ENCODE peak calls at places on chromosomes 16 and 17, in nine cellular contexts. R, Z, U, S, A, T, W, O and N are unnamed samples.
A peak's percentile ranks its signal among the peaks of the same experiment; 100 is the strongest.

GRCh38 chr16:82280867-82281266 is 110.8 kb upstream of the MPHOSPH6 start:
- DNase-seq in R (no peak), Z (no peak), U (no peak), S (no peak), A (no peak), T (no peak), W (no peak), O (no peak), N (no peak)

GRCh38 chr17:45147102-45147580 is 1.1 kb upstream of the HEXIM1 start:
- DNase-seq in R (no peak), Z (peak; percentile 89), U (peak; percentile 74), S (no peak), A (no peak), T (peak; percentile 59), W (no peak), O (peak; percentile 81), N (no peak)

GRCh38 chr17:58507123-58507634 is 7.3 kb downstream of the MTMR4 start:
- DNase-seq in R (no peak), Z (no peak), U (no peak), S (peak; percentile 29), A (no peak), T (no peak), W (no peak), O (no peak), N (no peak)

GRCh38 chr16:3945751-3946603 is 65.5 kb upstream of the CREBBP start:
- DNase-seq in R (no peak), Z (no peak), U (peak; percentile 67), S (peak; percentile 98), A (no peak), T (no peak), W (peak; percentile 77), O (no peak), N (no peak)

GRCh38 chr16:87178977-87179376 is 138.2 kb downstream of the C16orf95 start:
- DNase-seq in R (no peak), Z (no peak), U (peak; percentile 16), S (peak; percentile 87), A (no peak), T (no peak), W (no peak), O (no peak), N (no peak)

GRCh38 chr16:75247249-75247648 is 4.2 kb downstream of the BCAR1 start:
- DNase-seq in R (no peak), Z (no peak), U (no peak), S (no peak), A (no peak), T (no peak), W (no peak), O (peak; percentile 87), N (no peak)

GRCh38 chr16:27431773-27432599 is 30.0 kb downstream of the IL21R start:
- DNase-seq in R (no peak), Z (no peak), U (no peak), S (no peak), A (no peak), T (no peak), W (peak; percentile 29), O (no peak), N (no peak)

GRCh38 chr17:2779545-2779944 is 16.7 kb upstream of the RAP1GAP2 start:
- DNase-seq in R (no peak), Z (no peak), U (no peak), S (no peak), A (no peak), T (no peak), W (no peak), O (no peak), N (no peak)

GRCh38 chr17:72187544-72187943 is 66.7 kb downstream of the SOX9 start:
- DNase-seq in R (no peak), Z (no peak), U (peak; percentile 76), S (peak; percentile 80), A (no peak), T (no peak), W (no peak), O (no peak), N (no peak)

GRCh38 chr16:69741951-69742904 is 12.5 kb downstream of the NOB1 start:
- DNase-seq in R (no peak), Z (no peak), U (no peak), S (peak; percentile 62), A (no peak), T (no peak), W (peak; percentile 83), O (peak; percentile 32), N (no peak)

GRCh38 chr17:62819511-62820221 is 11.6 kb upstream of the MARCHF10 start:
- DNase-seq in R (no peak), Z (peak; percentile 72), U (no peak), S (peak; percentile 96), A (peak; percentile 56), T (no peak), W (peak; percentile 84), O (no peak), N (no peak)

GRCh38 chr16:50745940-50746339 is 4.1 kb downstream of the CYLD start:
- DNase-seq in R (no peak), Z (no peak), U (no peak), S (no peak), A (no peak), T (no peak), W (no peak), O (no peak), N (no peak)

GRCh38 chr16:81035975-81036750 is 521 bp downstream of the ATMIN start:
- DNase-seq in R (peak; percentile 12), Z (no peak), U (no peak), S (peak; percentile 23), A (no peak), T (peak; percentile 28), W (peak; percentile 77), O (peak; percentile 32), N (peak; percentile 23)

GRCh38 chr17:19579867-19580565 is 46.4 kb downstream of the SLC47A1 start:
- DNase-seq in R (no peak), Z (no peak), U (no peak), S (peak; percentile 13), A (no peak), T (no peak), W (no peak), O (no peak), N (no peak)

GRCh38 chr17:3213587-3213986 is 6.1 kb downstream of the OR1A1 start:
- DNase-seq in R (no peak), Z (no peak), U (no peak), S (no peak), A (no peak), T (no peak), W (no peak), O (no peak), N (no peak)

GRCh38 chr17:10198509-10199249 is at the start of gene GAS7:
- DNase-seq in R (peak; percentile 10), Z (no peak), U (no peak), S (peak; percentile 55), A (no peak), T (peak; percentile 37), W (peak; percentile 84), O (peak; percentile 32), N (peak; percentile 7)

GRCh38 chr17:52419256-52419655 is 260.7 kb upstream of the CA10 start:
- DNase-seq in R (no peak), Z (no peak), U (peak; percentile 91), S (no peak), A (no peak), T (no peak), W (no peak), O (peak; percentile 21), N (no peak)

GRCh38 chr17:75950850-75951554 is 10.2 kb upstream of the FBF1 start:
- DNase-seq in R (no peak), Z (no peak), U (no peak), S (peak; percentile 45), A (no peak), T (no peak), W (no peak), O (peak; percentile 3), N (no peak)

GRCh38 chr17:75350706-75351105 is 54.8 kb downstream of the GRB2 start:
- DNase-seq in R (no peak), Z (no peak), U (no peak), S (no peak), A (no peak), T (no peak), W (no peak), O (no peak), N (no peak)

GRCh38 chr17:64071111-64071510 is 50.7 kb upstream of the ICAM2 start:
- DNase-seq in R (no peak), Z (no peak), U (no peak), S (no peak), A (no peak), T (no peak), W (no peak), O (no peak), N (no peak)

GRCh38 chr17:76992911-76993310 is 124.7 kb downstream of the MGAT5B start:
- DNase-seq in R (no peak), Z (no peak), U (no peak), S (no peak), A (no peak), T (no peak), W (no peak), O (no peak), N (no peak)

GRCh38 chr17:81814748-81815645 is 11.0 kb downstream of the GCGR start:
- DNase-seq in R (no peak), Z (no peak), U (no peak), S (no peak), A (no peak), T (no peak), W (no peak), O (no peak), N (no peak)

GRCh38 chr16:23858496-23859062 is 22.8 kb downstream of the PRKCB start:
- DNase-seq in R (no peak), Z (no peak), U (no peak), S (no peak), A (no peak), T (no peak), W (no peak), O (peak; percentile 20), N (no peak)

GRCh38 chr17:55177159-55177913 is 87.4 kb upstream of the HLF start:
- DNase-seq in R (no peak), Z (peak; percentile 34), U (no peak), S (no peak), A (no peak), T (no peak), W (no peak), O (no peak), N (no peak)